ENCODE peak calls at places on chromosomes 16 and 17, in six cellular contexts. E is cardiac fibroblast, O is lower leg skin, U is keratinocyte, Y is progenitor cell of endocrine pancreas, N is lower lobe of right lung. Z is an unnamed sample.

GRCh38 chr17:72900542-72900941 is 191.9 kb downstream of the SLC39A11 start:
- DNase-seq in E (no peak), O (peak; percentile 46), U (no peak), Y (no peak), N (no peak), Z (no peak)

GRCh38 chr17:16215965-16216316 is 607 bp upstream of the NCOR1 start:
- DNase-seq in E (no peak), O (peak; percentile 87), U (no peak), Y (no peak), N (peak; percentile 72), Z (no peak)

GRCh38 chr17:356671-357434 is 4.2 kb upstream of the RPH3AL start:
- DNase-seq in E (no peak), O (peak; percentile 75), U (no peak), Y (no peak), N (no peak), Z (no peak)

GRCh38 chr17:31561469-31562412 is 170.3 kb downstream of the RAB11FIP4 start:
- DNase-seq in E (peak; percentile 47), O (no peak), U (no peak), Y (no peak), N (no peak), Z (no peak)

GRCh38 chr16:2062801-2063200 is 15.0 kb downstream of the TSC2 start:
- DNase-seq in E (no peak), O (no peak), U (no peak), Y (no peak), N (no peak), Z (no peak)

GRCh38 chr16:23869052-23869451 is 33.3 kb downstream of the PRKCB start:
- DNase-seq in E (no peak), O (no peak), U (no peak), Y (no peak), N (no peak), Z (no peak)

GRCh38 chr16:1469693-1470201 is 5.1 kb downstream of the CLCN7 start:
- DNase-seq in E (no peak), O (no peak), U (no peak), Y (no peak), N (peak; percentile 58), Z (no peak)

GRCh38 chr16:1160773-1161348 is 8.0 kb downstream of the CACNA1H start:
- DNase-seq in E (no peak), O (no peak), U (no peak), Y (no peak), N (no peak), Z (no peak)

GRCh38 chr16:89096042-89096717 is 2.5 kb downstream of the ACSF3 start:
- DNase-seq in E (no peak), O (no peak), U (no peak), Y (no peak), N (no peak), Z (no peak)

GRCh38 chr16:28891964-28892890 is 13.9 kb downstream of the ATP2A1 start:
- DNase-seq in E (no peak), O (no peak), U (no peak), Y (no peak), N (no peak), Z (no peak)

GRCh38 chr16:30000768-30001631 is 5.0 kb downstream of the INO80E start:
- DNase-seq in E (no peak), O (no peak), U (no peak), Y (no peak), N (peak; percentile 33), Z (peak; percentile 90)

GRCh38 chr17:8555062-8555461 is 75.5 kb downstream of the MYH10 start:
- DNase-seq in E (no peak), O (no peak), U (no peak), Y (no peak), N (no peak), Z (no peak)

GRCh38 chr17:17789410-17789809 is 47.4 kb downstream of the SREBF1 start:
- DNase-seq in E (no peak), O (no peak), U (no peak), Y (no peak), N (no peak), Z (no peak)

GRCh38 chr17:17789828-17790672 is 46.7 kb downstream of the SREBF1 start:
- DNase-seq in E (no peak), O (no peak), U (no peak), Y (no peak), N (no peak), Z (no peak)

GRCh38 chr17:17792143-17792550 is 44.6 kb downstream of the SREBF1 start:
- DNase-seq in E (no peak), O (no peak), U (no peak), Y (no peak), N (no peak), Z (no peak)

GRCh38 chr17:17792551-17793377 is 44.0 kb downstream of the SREBF1 start:
- DNase-seq in E (peak; percentile 88), O (no peak), U (no peak), Y (no peak), N (no peak), Z (no peak)

GRCh38 chr17:17790673-17791464 is 45.9 kb downstream of the SREBF1 start:
- DNase-seq in E (no peak), O (no peak), U (no peak), Y (no peak), N (no peak), Z (no peak)
- TF ChIP-seq CTCF in E (no peak), O (no peak), U (no peak), Y (no peak), N (no peak), Z (no peak)

GRCh38 chr17:78990349-78991016 is 10.8 kb upstream of the LGALS3BP start:
- DNase-seq in E (no peak), O (peak; percentile 82), U (no peak), Y (no peak), N (peak; percentile 37), Z (peak; percentile 79)

GRCh38 chr17:78981010-78981888 is 1.5 kb upstream of the LGALS3BP start:
- DNase-seq in E (no peak), O (no peak), U (no peak), Y (no peak), N (no peak), Z (no peak)

GRCh38 chr17:78988152-78988551 is 8.4 kb upstream of the LGALS3BP start:
- DNase-seq in E (peak; percentile 71), O (no peak), U (no peak), Y (no peak), N (no peak), Z (no peak)

GRCh38 chr17:78985395-78985794 is 5.7 kb upstream of the LGALS3BP start:
- DNase-seq in E (no peak), O (no peak), U (no peak), Y (no peak), N (no peak), Z (no peak)

GRCh38 chr17:78986048-78986648 is 6.4 kb upstream of the LGALS3BP start:
- DNase-seq in E (peak; percentile 82), O (no peak), U (no peak), Y (no peak), N (no peak), Z (peak; percentile 2)
- TF ChIP-seq CTCF in E (peak; percentile 40), O (no peak), U (peak; percentile 42), Y (peak; percentile 14), N (peak; percentile 37), Z (peak; percentile 45)

GRCh38 chr17:63390090-63390489 is 56.0 kb downstream of the CYB561 start:
- DNase-seq in E (no peak), O (no peak), U (no peak), Y (no peak), N (no peak), Z (no peak)
- TF ChIP-seq CTCF in E (no peak), O (no peak), U (no peak), Y (no peak), N (no peak), Z (no peak)

GRCh38 chr17:49494937-49495841 is at the start of gene NGFR:
- DNase-seq in E (peak; percentile 38), O (no peak), U (no peak), Y (no peak), N (no peak), Z (no peak)
- TF ChIP-seq CTCF in E (no peak), O (no peak), U (no peak), Y (peak; percentile 4), N (peak; percentile 6), Z (peak; percentile 49)

Z was measured in chondrocyte.